ENCODE peak calls at places on chromosomes 11 and 22, in ten cellular contexts. D is GM04504; M is activated B cell treated with CpG ODN at 0.5 μM for 24 hours; Y is fibroblast of pulmonary artery; T is HEK293T; S is Right ventricle myocardium inferior; U is NCI-H460; E is Kasumi-1; X is EL; R is activated naive CD8-positive, alpha-beta T cell treated with anti-CD3 and anti-CD28 coated beads, Interleukin-2, amount 50 U/mL, for 16 hours. W is an unnamed sample.

GRCh38 chr11:111320728-111321568 is 22.6 kb downstream of the POU2AF3 start:
- DNase-seq in S (no peak), X (no peak), U (no peak), R (no peak), Y (no peak), M (no peak), T (no peak), E (no peak), D (no peak), W (no peak)

GRCh38 chr11:2265396-2265795 is 5.0 kb downstream of the ASCL2 start:
- DNase-seq in T (peak), Y (no peak), D (no peak), U (no peak), M (no peak), E (peak), X (no peak), S (peak), R (no peak), W (no peak)

GRCh38 chr22:48979482-48979881 is 848.2 kb downstream of the BRD1 start:
- DNase-seq in S (no peak), Y (no peak), T (no peak), E (peak), R (no peak), X (no peak), D (no peak), M (no peak), U (no peak), W (no peak)

GRCh38 chr11:71437399-71437798 is 10.8 kb downstream of the DHCR7 start:
- DNase-seq in X (no peak), T (no peak), D (no peak), E (no peak), M (no peak), S (peak), Y (no peak), U (no peak), R (no peak), W (no peak)

GRCh38 chr11:69704508-69705245 is 855 bp upstream of the FGF19 start:
- DNase-seq in E (no peak), D (no peak), X (peak), Y (peak), U (no peak), R (no peak), T (peak), M (no peak), S (no peak), W (no peak)

GRCh38 chr11:2693271-2693833 is 6.4 kb downstream of the KCNQ1OT1 start:
- DNase-seq in M (no peak), R (no peak), X (no peak), U (no peak), E (no peak), D (no peak), T (no peak), Y (no peak), S (no peak), W (no peak)

GRCh38 chr11:108997826-108998225 is 333.0 kb downstream of the DDX10 start:
- DNase-seq in D (no peak), R (no peak), U (no peak), Y (no peak), M (no peak), E (no peak), T (no peak), X (no peak), S (no peak), W (no peak)

GRCh38 chr11:127713226-127713625 is 712.7 kb upstream of the KIRREL3 start:
- DNase-seq in X (no peak), Y (no peak), S (no peak), U (no peak), R (no peak), D (no peak), E (no peak), T (no peak), M (no peak), W (no peak)

GRCh38 chr11:113334183-113334582 is 19.8 kb downstream of the TTC12 start:
- DNase-seq in T (no peak), U (no peak), R (no peak), X (no peak), Y (no peak), M (no peak), D (no peak), E (no peak), S (no peak), W (no peak)

GRCh38 chr22:31089101-31090100 is 8.3 kb downstream of the SMTN start:
- DNase-seq in E (peak), U (no peak), T (peak), X (peak), Y (peak), D (no peak), R (no peak), S (peak), M (peak), W (peak)

GRCh38 chr11:119696378-119697157 is 32.4 kb downstream of the NECTIN1 start:
- DNase-seq in D (no peak), M (no peak), R (no peak), S (no peak), U (no peak), T (no peak), Y (no peak), E (no peak), X (no peak), W (no peak)

GRCh38 chr22:19355413-19356157 is 64.1 kb upstream of the CLTCL1 start:
- DNase-seq in D (no peak), U (no peak), S (no peak), T (no peak), M (no peak), Y (no peak), R (no peak), X (no peak), E (no peak), W (no peak)

GRCh38 chr11:118628432-118628831 is 21.0 kb downstream of the PHLDB1 start:
- DNase-seq in E (no peak), R (no peak), X (no peak), S (no peak), U (no peak), Y (no peak), T (no peak), M (no peak), D (no peak), W (no peak)

GRCh38 chr11:11843233-11843632 is 1.5 kb downstream of the USP47 start:
- DNase-seq in R (no peak), S (no peak), Y (peak), E (no peak), M (no peak), T (no peak), U (peak), X (peak), D (no peak), W (no peak)

GRCh38 chr11:29280452-29280851 is 736.4 kb downstream of the KCNA4 start:
- DNase-seq in R (no peak), S (no peak), M (no peak), E (no peak), X (peak), T (no peak), U (no peak), Y (peak), D (no peak), W (no peak)

GRCh38 chr11:120858740-120859139 is 165.2 kb upstream of the TBCEL start:
- DNase-seq in R (no peak), T (no peak), S (no peak), M (no peak), U (no peak), X (no peak), E (no peak), D (no peak), Y (peak), W (no peak)

GRCh38 chr22:22348815-22349454 is 104.3 kb downstream of the VPREB1 start:
- DNase-seq in Y (no peak), R (no peak), D (no peak), U (no peak), T (no peak), X (no peak), S (no peak), M (no peak), E (no peak), W (no peak)

GRCh38 chr11:114236829-114237228 is 59.4 kb upstream of the NNMT start:
- DNase-seq in E (no peak), U (no peak), M (no peak), D (no peak), S (no peak), T (no peak), X (no peak), Y (peak), R (no peak), W (no peak)

GRCh38 chr22:39994046-39994565 is 648 bp upstream of the FAM83F start:
- DNase-seq in M (no peak), X (no peak), D (no peak), Y (no peak), T (no peak), U (no peak), R (peak), S (no peak), E (no peak), W (peak)

GRCh38 chr11:12017865-12018453 is 9.5 kb upstream of the DKK3 start:
- DNase-seq in R (no peak), S (no peak), U (no peak), Y (peak), E (no peak), T (no peak), M (no peak), X (no peak), D (no peak), W (no peak)

GRCh38 chr11:100849914-100850235 is 162.8 kb downstream of the ARHGAP42 start:
- DNase-seq in S (no peak), D (no peak), U (no peak), R (no peak), X (no peak), Y (peak), E (no peak), T (no peak), M (no peak), W (no peak)

GRCh38 chr22:37661160-37661924 is 2.8 kb downstream of the PDXP start:
- DNase-seq in M (no peak), Y (peak), E (no peak), X (peak), T (peak), U (no peak), D (peak), S (no peak), R (no peak), W (no peak)

GRCh38 chr11:34204396-34205279 is 99.2 kb downstream of the NAT10 start:
- DNase-seq in S (no peak), X (peak), M (no peak), U (no peak), T (no peak), R (no peak), Y (no peak), D (no peak), E (no peak), W (no peak)

GRCh38 chr11:41532413-41532812 is 73.0 kb upstream of the LRRC4C start:
- DNase-seq in X (no peak), E (no peak), D (no peak), T (no peak), R (no peak), M (no peak), Y (no peak), S (no peak), U (no peak), W (no peak)

GRCh38 chr11:116397556-116398167 is 375.1 kb downstream of the BUD13 start:
- DNase-seq in E (no peak), S (no peak), D (no peak), U (no peak), T (no peak), Y (no peak), X (no peak), M (no peak), R (no peak), W (no peak)